ENCODE peak calls at places on chromosome 22, in four cellular contexts. Y, N, Q and J are unnamed samples.

GRCh38 chr22:35411112-35411511 is 11.2 kb downstream of the MCM5 start:
- DNase-seq in N (no peak), Q (no peak), Y (no peak), J (no peak)

GRCh38 chr22:48138855-48139254 is 1376.4 kb downstream of the TBC1D22A start:
- DNase-seq in Q (no peak), Y (no peak), N (no peak), J (no peak)

GRCh38 chr22:44147821-44148574 is 32.7 kb upstream of the PARVG start:
- DNase-seq in Q (no peak), N (no peak), Y (peak), J (no peak)

GRCh38 chr22:42947211-42947990 is 67.5 kb downstream of the PACSIN2 start:
- DNase-seq in Y (no peak), N (no peak), Q (peak), J (no peak)

GRCh38 chr22:25166266-25167056 is 33.2 kb upstream of the CRYBB3 start:
- DNase-seq in Q (no peak), N (no peak), Y (no peak), J (no peak)

GRCh38 chr22:44930711-44931035 is 79.1 kb downstream of the PHF21B start:
- DNase-seq in Q (no peak), Y (no peak), N (no peak), J (no peak)

GRCh38 chr22:43854786-43855271 is 7.5 kb downstream of the SULT4A1 start:
- DNase-seq in N (no peak), Y (no peak), Q (no peak), J (no peak)

GRCh38 chr22:37056246-37056645 is 4.7 kb downstream of the KCTD17 start:
- DNase-seq in Y (no peak), N (no peak), Q (no peak), J (no peak)

GRCh38 chr22:27283714-27284113 is 517.8 kb downstream of the MN1 start:
- DNase-seq in N (peak), Y (no peak), Q (no peak), J (peak)

GRCh38 chr22:37062366-37062655 is 10.8 kb downstream of the KCTD17 start:
- DNase-seq in Q (no peak), N (no peak), Y (no peak), J (no peak)

GRCh38 chr22:50107529-50107928 is 17.7 kb downstream of the MOV10L1 start:
- DNase-seq in Q (no peak), Y (no peak), N (no peak), J (no peak)

GRCh38 chr22:26763633-26764295 is 106.4 kb downstream of the MIAT start:
- DNase-seq in Y (no peak), N (no peak), Q (peak), J (no peak)

GRCh38 chr22:26835929-26836528 is 178.6 kb downstream of the MIAT start:
- DNase-seq in Q (peak), N (peak), Y (peak), J (peak)

GRCh38 chr22:27075891-27076290 is 418.5 kb downstream of the MIAT start:
- DNase-seq in N (no peak), Q (no peak), Y (no peak), J (no peak)

GRCh38 chr22:40342521-40342920 is 3.8 kb upstream of the ADSL start:
- DNase-seq in Y (no peak), Q (no peak), N (no peak), J (no peak)

GRCh38 chr22:27057717-27058116 is 400.3 kb downstream of the MIAT start:
- DNase-seq in N (no peak), Q (no peak), Y (no peak), J (no peak)

GRCh38 chr22:38788417-38788816 is 5.5 kb downstream of the DNAL4 start:
- DNase-seq in N (no peak), Y (no peak), Q (no peak), J (no peak)

GRCh38 chr22:40898850-40899357 is 37.0 kb upstream of the DNAJB7 start:
- DNase-seq in Q (peak), Y (no peak), N (peak), J (peak)

GRCh38 chr22:26632422-26633155 is 10.8 kb downstream of the CRYBA4 start:
- DNase-seq in Q (no peak), N (peak), Y (no peak), J (no peak)

GRCh38 chr22:37627091-37627490 is 12.4 kb upstream of the SH3BP1 start:
- DNase-seq in Q (no peak), Y (no peak), N (no peak), J (no peak)

GRCh38 chr22:24330636-24331035 is 60.0 kb downstream of the SPECC1L start:
- DNase-seq in Q (no peak), Y (no peak), N (no peak), J (no peak)

GRCh38 chr22:41831383-41831782 is 1.5 kb upstream of the SREBF2 start:
- DNase-seq in N (no peak), Y (no peak), Q (no peak), J (no peak)

GRCh38 chr22:27668828-27669797 is 132.4 kb downstream of the MN1 start:
- DNase-seq in Q (peak), Y (no peak), N (peak), J (no peak)

GRCh38 chr22:41028841-41029240 is 63.6 kb upstream of the EP300 start:
- DNase-seq in N (no peak), Q (peak), Y (no peak), J (no peak)

GRCh38 chr22:49072996-49073645 is 754.6 kb downstream of the BRD1 start:
- DNase-seq in Q (no peak), N (no peak), Y (no peak), J (no peak)

GRCh38 chr22:48192071-48192470 is 1429.6 kb downstream of the TBC1D22A start:
- DNase-seq in N (no peak), Y (no peak), Q (no peak), J (no peak)

GRCh38 chr22:26134654-26135330 is 34.5 kb upstream of the SEZ6L start:
- DNase-seq in Q (peak), N (no peak), Y (peak), J (no peak)

DNA sequence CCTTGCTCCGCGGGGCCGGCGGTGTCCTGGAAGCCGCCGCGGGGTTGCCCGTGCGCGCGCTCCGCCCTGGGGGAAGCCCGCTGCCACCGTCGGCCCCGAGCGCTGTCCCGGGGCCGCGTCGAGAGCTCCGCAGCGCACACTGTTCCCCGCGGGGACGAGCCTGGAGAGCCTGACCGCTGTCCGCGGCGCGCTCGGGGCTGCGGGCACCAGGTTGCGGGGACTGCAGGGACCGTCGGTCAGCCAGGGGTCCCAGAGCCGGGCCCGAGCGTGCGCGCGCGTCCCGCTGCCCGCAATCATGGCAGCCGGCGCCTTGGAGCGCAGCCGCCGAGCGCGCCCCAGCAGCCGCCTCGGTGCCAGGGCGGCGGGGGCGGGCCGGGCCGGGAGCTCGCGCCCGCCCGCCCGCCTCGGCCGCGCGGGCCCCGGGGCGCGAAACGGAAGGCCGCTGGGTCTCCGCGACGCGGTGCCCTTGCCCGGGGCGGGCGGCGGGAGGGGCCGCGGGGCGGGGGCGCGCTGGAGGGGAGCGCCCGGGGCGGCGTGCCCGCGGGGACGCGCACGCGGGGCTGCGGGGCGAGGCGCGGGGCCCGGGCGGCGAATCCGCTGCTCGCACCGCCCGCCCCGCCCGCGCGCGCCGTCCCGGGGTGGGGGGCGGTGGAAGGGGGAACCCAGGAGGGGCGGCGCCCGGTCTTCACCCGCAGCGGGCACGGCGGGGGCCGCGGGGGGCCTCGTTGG is 79.4 kb upstream of the PPARA start:
- DNase-seq in Q (no peak), Y (peak), N (no peak), J (peak)
- TF ChIP-seq ELF4 in Q (no peak), Y (no peak), N (no peak), J (no peak)

DNA sequence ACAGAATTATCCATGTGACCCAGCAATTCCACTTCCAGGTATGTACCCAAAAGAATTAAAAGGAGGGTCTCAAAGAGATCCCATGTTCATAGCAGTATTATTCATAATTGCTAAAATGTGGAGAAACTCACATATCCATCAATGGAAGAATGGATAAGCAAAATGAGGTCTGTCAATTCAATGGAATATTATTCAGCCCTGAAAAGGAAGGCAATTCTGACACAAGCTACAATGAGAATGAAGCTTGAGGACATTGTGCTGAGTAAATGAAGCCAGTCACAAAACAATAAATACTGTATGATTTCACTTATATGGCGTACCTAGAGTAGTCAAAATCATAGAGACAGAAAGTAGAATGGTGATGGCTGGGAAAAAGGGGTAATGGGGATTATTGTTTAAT is 19.4 kb upstream of the EMID1 start:
- DNase-seq in N (no peak), Y (no peak), Q (no peak), J (no peak)
- TF ChIP-seq ELF4 in N (no peak), Y (no peak), Q (no peak), J (no peak)

GRCh38 chr22:29691636-29692326 is 28.0 kb upstream of the CABP7 start:
- DNase-seq in Q (no peak), Y (peak), N (no peak), J (no peak)
- TF ChIP-seq ELF4 in Q (no peak), Y (no peak), N (no peak), J (no peak)

GRCh38 chr22:19940536-19941364 is 822 bp upstream of the COMT start:
- DNase-seq in Q (no peak), N (peak), Y (no peak), J (no peak)
- TF ChIP-seq ELF4 in Q (no peak), N (peak), Y (no peak), J (no peak)

GRCh38 chr22:17948101-17948500 is 76.3 kb downstream of the MICAL3 start:
- DNase-seq in Y (no peak), Q (no peak), N (no peak), J (no peak)

GRCh38 chr22:17944205-17944725 is 80.1 kb downstream of the MICAL3 start:
- DNase-seq in Q (no peak), N (no peak), Y (no peak), J (no peak)

GRCh38 chr22:17945156-17945850 is 79.1 kb downstream of the MICAL3 start:
- DNase-seq in N (no peak), Q (no peak), Y (no peak), J (no peak)

GRCh38 chr22:17945851-17946690 is 78.3 kb downstream of the MICAL3 start:
- DNase-seq in N (no peak), Y (no peak), Q (no peak), J (no peak)

DNA sequence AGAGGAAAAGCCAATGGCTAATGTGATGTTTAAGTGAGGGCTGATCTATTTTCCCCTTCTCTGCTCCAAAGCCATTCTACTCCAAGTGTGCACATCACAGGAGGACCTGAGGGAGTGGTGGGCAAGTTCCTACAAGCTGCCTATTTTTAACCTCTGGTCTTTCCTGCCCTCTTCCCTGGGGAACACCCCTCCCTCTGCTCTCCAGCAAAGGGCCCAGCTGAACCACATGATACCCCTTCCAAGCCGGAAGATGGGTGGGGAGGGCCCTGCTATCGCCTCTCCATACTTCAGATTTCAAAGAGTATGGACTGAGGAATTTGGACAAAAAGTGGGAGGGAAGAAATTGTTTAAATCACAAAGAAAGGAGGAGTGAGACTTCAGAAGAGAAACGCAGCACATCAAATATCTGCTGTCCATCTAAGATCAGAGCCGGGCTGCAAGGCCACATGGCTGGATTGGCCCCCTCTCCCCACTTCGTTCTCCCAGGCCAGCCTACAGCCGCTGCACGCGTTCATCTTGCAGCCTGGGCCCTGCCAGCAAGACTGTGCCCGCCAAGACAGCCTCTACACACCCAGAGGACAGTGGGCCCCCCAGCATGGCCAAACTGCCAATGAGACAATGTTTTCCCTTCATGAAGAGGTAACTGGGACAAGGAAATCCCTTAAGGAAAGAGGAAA is 77.5 kb downstream of the MICAL3 start:
- DNase-seq in Y (no peak), N (no peak), Q (no peak), J (no peak)
- TF ChIP-seq ELF4 in Y (no peak), N (no peak), Q (no peak), J (no peak)

GRCh38 chr22:33474587-33474986 is 416.4 kb upstream of the SYN3 start:
- DNase-seq in N (no peak), Q (no peak), Y (no peak), J (no peak)
- TF ChIP-seq ELF4 in N (no peak), Q (no peak), Y (no peak), J (no peak)

DNA sequence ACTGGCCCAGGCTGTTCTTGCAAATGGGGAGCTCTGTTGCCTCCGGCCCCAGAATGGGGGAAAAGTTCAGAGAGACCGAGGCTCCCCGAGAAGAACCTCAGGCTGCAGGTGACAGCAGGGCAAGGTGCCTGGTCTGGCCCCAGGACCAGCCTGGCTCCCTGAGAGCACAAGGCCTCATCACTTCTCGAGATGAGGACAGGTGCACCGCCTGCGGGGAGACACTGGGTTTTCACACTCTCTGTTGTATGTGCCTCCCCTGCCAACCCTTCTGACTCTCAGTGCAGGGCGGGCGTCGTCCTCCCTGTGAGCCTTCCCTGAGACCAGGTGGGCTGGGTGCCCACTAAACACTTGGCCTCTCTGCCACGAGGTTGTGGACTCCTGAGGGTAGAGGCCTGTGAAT is 102.2 kb downstream of the BCR start:
- DNase-seq in Y (no peak), N (no peak), Q (no peak), J (no peak)
- TF ChIP-seq ELF4 in Y (no peak), N (no peak), Q (no peak), J (no peak)

GRCh38 chr22:23070418-23071162 is at the start of gene GNAZ:
- DNase-seq in Q (no peak), Y (peak), N (no peak), J (peak)
- TF ChIP-seq ELF4 in Q (no peak), Y (no peak), N (no peak), J (no peak)

DNA sequence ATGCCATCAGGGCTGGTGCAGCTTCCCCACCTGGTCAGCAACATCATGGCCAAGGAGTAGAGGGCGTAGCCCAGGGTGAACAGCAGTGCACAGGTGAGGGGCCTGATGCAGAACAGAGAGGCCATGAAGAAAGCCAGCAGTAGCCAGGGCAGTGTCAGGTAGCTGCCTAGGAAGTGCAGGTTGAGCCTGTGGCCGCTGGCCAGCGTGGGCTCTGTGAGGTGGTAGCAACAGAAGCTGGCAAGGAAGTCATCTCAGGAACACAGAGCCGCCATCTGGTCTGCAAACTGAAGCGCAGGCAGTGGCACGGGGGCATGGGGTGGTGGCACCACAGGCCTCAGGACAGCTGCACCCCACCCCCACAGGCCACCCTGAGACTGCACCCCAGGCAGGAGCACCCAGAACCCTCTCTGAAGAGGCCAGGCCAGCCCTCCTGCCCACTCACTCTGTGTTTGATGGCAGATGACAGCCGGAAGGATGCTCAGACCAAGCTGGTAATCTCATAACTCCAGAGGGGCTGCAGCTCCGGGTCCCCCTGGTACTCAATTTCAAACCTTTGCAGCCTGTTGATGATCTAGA is 95.3 kb downstream of the MED15 start:
- DNase-seq in Y (no peak), N (no peak), Q (no peak), J (no peak)
- TF ChIP-seq ELF4 in Y (no peak), N (no peak), Q (no peak), J (no peak)

GRCh38 chr22:34105461-34106062 is 185.3 kb upstream of the LARGE1 start:
- DNase-seq in Y (peak), N (no peak), Q (peak), J (peak)
- TF ChIP-seq ELF4 in Y (no peak), N (no peak), Q (no peak), J (no peak)